ENCODE peak calls at places on chromosomes 4 and X, in nine cellular contexts. K is adrenal gland, Y is DND-41, D is neuronal stem cell, T is fibroblast of lung, O is transverse colon, H is right lobe of liver, S is left lung, M is mammary epithelial cell. B is an unnamed sample.

GRCh38 chr4:140296871-140297570 is 76.4 kb upstream of the SCOC start:
- DNase-seq in K (peak; percentile 56), Y (no peak), D (no peak), T (no peak), O (no peak), H (no peak), S (no peak), M (peak; percentile 54), B (no peak)

GRCh38 chrX:41922125-41922521 is 1.2 kb downstream of the CASK start:
- DNase-seq in K (no peak), Y (peak; percentile 44), D (no peak), T (peak; percentile 14), O (no peak), H (no peak), S (no peak), M (peak; percentile 37), B (no peak)

GRCh38 chr4:60948008-60948407 is 252.1 kb upstream of the ADGRL3 start:
- DNase-seq in K (no peak), Y (no peak), D (no peak), T (peak; percentile 19), O (no peak), H (no peak), S (no peak), M (peak; percentile 50), B (no peak)

GRCh38 chr4:47334597-47335185 is 128.8 kb downstream of the COMMD8 start:
- DNase-seq in K (no peak), Y (no peak), D (no peak), T (peak; percentile 11), O (no peak), H (no peak), S (no peak), M (peak; percentile 25), B (no peak)

GRCh38 chr4:184937030-184937710 is 81.1 kb upstream of the HELT start:
- DNase-seq in K (no peak), Y (no peak), D (no peak), T (no peak), O (no peak), H (no peak), S (no peak), M (no peak), B (no peak)

GRCh38 chr4:121070696-121071639 is 1.4 kb downstream of the NDNF start:
- DNase-seq in K (peak; percentile 51), Y (no peak), D (peak; percentile 62), T (peak; percentile 43), O (peak; percentile 67), H (peak; percentile 51), S (no peak), M (no peak), B (peak; percentile 60)

GRCh38 chr4:162241857-162242256 is 78.1 kb upstream of the FSTL5 start:
- DNase-seq in K (no peak), Y (no peak), D (no peak), T (no peak), O (no peak), H (no peak), S (no peak), M (no peak), B (no peak)

GRCh38 chr4:79331126-79331876 is 5.4 kb upstream of the NAA11 start:
- DNase-seq in K (no peak), Y (peak; percentile 64), D (no peak), T (peak; percentile 23), O (no peak), H (no peak), S (no peak), M (no peak), B (no peak)

GRCh38 chr4:26144526-26145167 is 176.2 kb upstream of the RBPJ start:
- DNase-seq in K (no peak), Y (no peak), D (no peak), T (peak; percentile 12), O (no peak), H (no peak), S (no peak), M (no peak), B (no peak)

GRCh38 chr4:98148856-98149255 is 5.6 kb upstream of the STPG2 start:
- DNase-seq in K (no peak), Y (no peak), D (no peak), T (no peak), O (no peak), H (no peak), S (no peak), M (no peak), B (no peak)

GRCh38 chr4:17613761-17614415 is 553 bp upstream of the MED28 start:
- DNase-seq in K (peak; percentile 56), Y (peak; percentile 27), D (peak; percentile 3), T (peak; percentile 72), O (no peak), H (no peak), S (no peak), M (peak; percentile 70), B (no peak)

GRCh38 chr4:125303058-125303457 is 11.7 kb upstream of the FAT4 start:
- DNase-seq in K (no peak), Y (no peak), D (no peak), T (no peak), O (no peak), H (no peak), S (no peak), M (no peak), B (no peak)

GRCh38 chr4:152983774-152984411 is 47.8 kb downstream of the FHDC1 start:
- DNase-seq in K (no peak), Y (no peak), D (no peak), T (peak; percentile 21), O (no peak), H (no peak), S (no peak), M (peak; percentile 86), B (no peak)

DNA sequence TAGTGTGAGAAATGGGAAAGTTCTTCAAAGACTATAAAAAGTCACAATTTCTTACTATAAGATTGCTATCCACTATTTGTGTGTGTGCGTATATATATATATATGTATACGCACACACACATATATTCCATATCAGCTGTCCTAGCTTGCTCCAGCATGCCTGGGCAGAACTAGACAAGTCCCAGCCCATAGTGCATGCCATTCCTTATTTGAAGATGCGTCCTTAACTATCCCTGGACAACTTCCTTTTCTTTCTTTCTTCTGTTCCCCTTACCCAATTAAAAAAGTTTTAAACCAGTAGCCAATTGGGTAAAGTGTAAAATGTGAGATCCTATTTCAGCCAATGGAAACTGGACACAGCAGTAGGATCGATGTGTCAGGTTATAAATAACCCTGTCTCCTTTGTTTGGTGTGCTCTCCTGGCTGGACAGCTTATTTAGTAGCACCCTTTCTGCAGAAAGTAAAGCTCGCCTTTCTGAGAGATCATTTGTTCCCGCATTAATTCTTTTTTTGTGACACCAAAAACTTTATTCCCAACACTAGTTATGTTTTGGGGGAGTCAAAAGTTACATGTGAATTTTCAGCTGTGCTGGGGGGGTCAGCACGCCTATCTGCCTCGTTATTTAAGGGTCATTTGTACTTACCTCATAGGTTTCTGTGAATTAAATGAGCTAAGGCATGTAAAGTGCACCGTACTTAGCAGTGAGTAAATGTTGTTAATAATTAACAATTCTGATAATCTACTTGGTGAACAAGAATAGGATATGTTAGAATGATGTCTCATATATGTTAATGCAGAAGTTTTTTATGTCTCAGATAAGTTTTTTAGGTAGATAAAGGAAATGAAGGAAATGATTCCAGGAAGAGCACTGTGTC is 40.9 kb downstream of the KDM6A start:
- DNase-seq in K (no peak), Y (no peak), D (no peak), T (no peak), O (no peak), H (no peak), S (no peak), M (peak; percentile 59), B (no peak)
- H3K4me1 ChIP-seq in K (peaks cover 39% of the 10 kb centered on the region), Y (no peaks in the 10 kb centered on the region), D (no peaks in the 10 kb centered on the region), T (peaks cover 4% of the 10 kb centered on the region), O (peaks cover 6% of the 10 kb centered on the region), H (peaks cover 59% of the 10 kb centered on the region), S (peaks cover 17% of the 10 kb centered on the region), M (peaks cover 12% of the 10 kb centered on the region), B (peaks cover 6% of the 10 kb centered on the region)

DNA sequence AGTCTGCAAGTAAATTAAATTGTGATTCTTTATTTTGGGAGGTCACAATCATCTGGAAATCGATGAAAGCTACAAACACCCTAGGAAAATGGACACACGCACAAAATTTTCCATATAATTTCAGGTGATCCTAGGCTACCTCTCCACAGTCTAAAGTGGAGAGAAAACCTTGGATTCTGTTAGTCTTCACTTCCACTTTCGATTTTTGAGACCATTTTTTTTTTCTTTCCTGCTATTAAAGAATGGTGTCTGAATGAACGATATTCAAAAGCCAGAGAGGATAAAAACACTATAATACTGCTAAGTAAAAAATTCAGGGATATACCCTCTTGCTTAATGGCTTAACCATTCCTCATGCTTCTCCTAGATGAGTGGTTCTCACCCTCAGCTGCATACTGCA is 1.7 kb downstream of the FBXL5 start:
- DNase-seq in K (no peak), Y (no peak), D (no peak), T (no peak), O (no peak), H (no peak), S (no peak), M (no peak), B (no peak)
- H3K27ac ChIP-seq in K (peak overlapping the region; percentile 100), Y (peak overlapping the region; percentile 90), D (no peak overlapping the region), T (peak overlapping the region; percentile 98), O (peak overlapping the region; percentile 98), H (peak overlapping the region; percentile 99), S (peak overlapping the region; percentile 100), M (peak overlapping the region; percentile 72), B (no peak overlapping the region)

DNA sequence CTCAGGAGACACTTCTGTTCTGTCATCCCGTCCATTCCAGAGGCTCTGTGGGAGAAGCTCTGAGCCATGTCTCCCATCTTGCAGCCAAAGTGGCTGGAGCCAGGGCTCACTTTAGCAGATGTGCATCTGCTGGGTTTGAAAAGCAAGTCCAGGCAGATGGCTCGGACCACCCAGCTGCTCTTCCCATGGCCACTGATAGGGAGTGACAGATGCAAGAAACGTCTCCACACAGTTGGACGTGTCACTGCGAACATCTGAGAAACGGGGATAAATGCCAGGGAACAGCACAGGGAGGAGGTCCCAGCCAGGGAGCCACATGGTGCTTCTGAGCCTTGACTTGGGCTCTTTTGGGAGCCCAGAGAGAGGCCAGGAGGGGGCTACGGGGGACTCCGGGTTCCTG is 242.3 kb downstream of the AFAP1 start:
- DNase-seq in K (no peak), Y (no peak), D (no peak), T (no peak), O (no peak), H (no peak), S (no peak), M (no peak), B (no peak)
- H3K9me3 ChIP-seq in K (no peaks in the 10 kb centered on the region), Y (no peaks in the 10 kb centered on the region), D (peaks cover 2% of the 10 kb centered on the region), T (no peaks in the 10 kb centered on the region), O (no peaks in the 10 kb centered on the region), H (no peaks in the 10 kb centered on the region), S (no peaks in the 10 kb centered on the region), M (no peaks in the 10 kb centered on the region), B (no peaks in the 10 kb centered on the region)

DNA sequence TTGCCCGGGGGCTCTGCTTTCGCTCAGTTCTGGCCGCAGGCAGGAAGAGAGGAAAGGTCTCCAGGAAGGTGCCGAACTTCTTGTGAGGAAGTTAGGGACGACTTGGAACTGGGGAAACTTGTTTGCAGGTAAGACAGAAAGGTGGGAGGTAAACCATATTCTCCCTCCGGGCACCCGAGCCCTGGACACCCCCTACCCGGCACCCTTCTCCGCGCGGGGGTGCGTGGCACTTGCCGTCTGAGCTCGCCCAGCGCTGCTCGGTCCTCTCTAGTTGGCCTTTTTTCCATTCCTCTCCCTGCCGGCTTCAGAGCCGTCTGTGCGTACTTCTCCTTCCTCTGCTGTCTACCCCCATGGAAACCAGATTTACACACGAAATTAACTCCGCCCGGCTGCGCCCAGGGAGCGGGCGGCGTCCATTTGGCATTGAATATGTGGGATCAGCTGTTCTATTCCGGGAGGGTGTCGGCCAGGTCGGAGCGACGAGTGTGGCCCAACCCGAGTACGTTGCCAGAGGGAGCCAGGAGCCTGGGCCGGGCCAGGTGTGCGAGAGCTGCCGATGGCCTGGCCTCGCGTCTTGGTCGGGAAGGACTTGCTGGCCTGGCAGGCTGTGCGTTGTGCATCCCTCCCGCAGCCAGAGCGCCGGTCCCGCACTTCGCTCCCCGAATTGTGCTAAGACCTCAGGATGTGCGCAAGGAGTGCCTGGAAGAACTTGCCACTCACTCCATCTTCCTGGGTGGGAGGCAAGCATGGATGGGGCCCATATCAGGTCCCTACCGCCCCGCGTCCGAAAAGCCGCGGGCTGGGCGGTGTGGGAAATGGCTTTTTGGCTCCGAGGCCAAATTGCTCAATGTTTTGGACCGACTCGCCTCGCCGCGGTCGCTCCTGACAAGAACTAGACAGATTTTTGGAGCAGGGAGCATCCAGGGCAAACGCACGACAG is 1.7 kb downstream of the PDGFRA start:
- DNase-seq in K (no peak), Y (no peak), D (peak; percentile 31), T (peak; percentile 81), O (no peak), H (peak; percentile 57), S (no peak), M (no peak), B (peak; percentile 70)
- H3K4me1 ChIP-seq in K (peaks cover 41% of the 10 kb centered on the region), Y (no peaks in the 10 kb centered on the region), D (peaks cover 4% of the 10 kb centered on the region), T (peaks cover 12% of the 10 kb centered on the region), O (peaks cover 53% of the 10 kb centered on the region), H (peaks cover 59% of the 10 kb centered on the region), S (peaks cover 4% of the 10 kb centered on the region), M (peaks cover 33% of the 10 kb centered on the region), B (no peaks in the 10 kb centered on the region)